ENCODE peak calls at places on chromosomes 16 and 17, in five cellular contexts. Z, H, D, C and T are unnamed samples.

GRCh38 chr16:86298166-86299131 is 211.9 kb upstream of the FOXF1 start:
- DNase-seq in Z (no peak), H (no peak), D (no peak), C (peak), T (no peak)

GRCh38 chr17:47720754-47721533 is 12.1 kb upstream of the TBX21 start:
- DNase-seq in Z (no peak), H (no peak), D (no peak), C (peak), T (no peak)

GRCh38 chr17:48483471-48484131 is 47.2 kb downstream of the HOXB1 start:
- DNase-seq in Z (no peak), H (peak), D (no peak), C (no peak), T (no peak)

GRCh38 chr16:71915350-71915749 is 20.0 kb downstream of the IST1 start:
- DNase-seq in Z (no peak), H (no peak), D (no peak), C (no peak), T (no peak)

GRCh38 chr17:48153711-48154642 is 46.4 kb downstream of the SNX11 start:
- DNase-seq in Z (no peak), H (peak), D (no peak), C (peak), T (no peak)

GRCh38 chr17:21177401-21177800 is 36.6 kb downstream of the TMEM11 start:
- DNase-seq in Z (no peak), H (no peak), D (no peak), C (no peak), T (peak)

GRCh38 chr17:10198509-10199249 is at the start of gene GAS7:
- DNase-seq in Z (peak), H (no peak), D (no peak), C (peak), T (no peak)

GRCh38 chr17:21078056-21078825 is 35.4 kb upstream of the USP22 start:
- DNase-seq in Z (no peak), H (no peak), D (no peak), C (no peak), T (no peak)

GRCh38 chr17:27236710-27237315 is 57.1 kb upstream of the WSB1 start:
- DNase-seq in Z (peak), H (peak), D (no peak), C (peak), T (no peak)

GRCh38 chr17:15398291-15398690 is 56.9 kb upstream of the TEKT3 start:
- DNase-seq in Z (no peak), H (no peak), D (no peak), C (no peak), T (no peak)

GRCh38 chr17:79667121-79667715 is 56.4 kb upstream of the RBFOX3 start:
- DNase-seq in Z (no peak), H (no peak), D (no peak), C (no peak), T (no peak)

GRCh38 chr17:16486373-16487250 is 5.4 kb downstream of the LRRC75A start:
- DNase-seq in Z (peak), H (peak), D (peak), C (peak), T (no peak)

GRCh38 chr16:85561248-85562101 is 51.6 kb upstream of the GSE1 start:
- DNase-seq in Z (no peak), H (no peak), D (no peak), C (no peak), T (no peak)

GRCh38 chr17:82092995-82093751 is 4.9 kb downstream of the FASN start:
- DNase-seq in Z (peak), H (no peak), D (no peak), C (no peak), T (no peak)

GRCh38 chr16:4081577-4082021 is 34.6 kb downstream of the ADCY9 start:
- DNase-seq in Z (no peak), H (no peak), D (no peak), C (peak), T (no peak)

GRCh38 chr16:59330030-59330670 is 596.0 kb upstream of the GOT2 start:
- DNase-seq in Z (no peak), H (no peak), D (no peak), C (peak), T (no peak)

GRCh38 chr16:83713597-83713996 is 94.2 kb upstream of the HSBP1 start:
- DNase-seq in Z (no peak), H (no peak), D (no peak), C (no peak), T (no peak)

GRCh38 chr17:9241371-9241712 is 220.0 kb downstream of the NTN1 start:
- DNase-seq in Z (peak), H (no peak), D (no peak), C (no peak), T (no peak)

GRCh38 chr16:77553130-77553529 is 118.3 kb upstream of the ADAMTS18 start:
- DNase-seq in Z (no peak), H (no peak), D (no peak), C (no peak), T (no peak)

GRCh38 chr17:6479626-6480324 is 35.5 kb downstream of the PIMREG start:
- DNase-seq in Z (no peak), H (no peak), D (no peak), C (peak), T (no peak)

DNA sequence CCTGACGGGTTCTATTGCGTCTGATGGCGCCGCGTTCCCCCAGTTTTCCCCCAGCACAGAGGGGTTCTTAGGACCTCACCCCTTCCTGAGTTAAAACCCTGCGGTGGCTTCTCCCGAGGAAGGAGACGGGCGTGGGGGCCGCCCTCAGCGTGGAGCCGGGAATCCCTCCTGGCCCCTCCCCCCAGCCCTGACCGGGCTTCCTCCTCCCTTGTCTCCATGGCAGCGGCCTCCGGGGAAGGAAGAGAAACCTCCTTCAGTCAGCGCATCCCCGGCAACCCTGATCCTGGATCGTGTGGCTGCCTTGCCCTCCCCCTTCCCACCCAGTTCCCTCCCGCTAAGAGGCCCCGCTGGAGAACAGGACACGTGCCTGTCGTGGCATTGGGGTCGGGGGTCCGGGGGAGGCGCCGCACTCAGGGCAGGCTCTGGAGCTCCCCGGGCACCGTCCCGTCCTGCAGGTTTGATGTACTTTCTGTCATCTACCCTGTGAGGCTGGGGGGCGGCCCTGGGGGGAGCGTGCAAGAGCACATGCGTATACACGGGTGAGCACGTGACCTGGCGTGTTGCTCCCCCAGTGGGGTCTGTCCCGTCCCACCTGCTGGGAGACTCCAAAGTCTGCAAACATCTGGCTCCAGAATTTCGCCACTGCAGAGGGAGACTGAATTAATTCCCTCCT is 30.5 kb downstream of the CACNA1H start:
- DNase-seq in Z (peak), H (no peak), D (no peak), C (peak), T (no peak)
- H3K27ac ChIP-seq in Z (no peak), H (no peak), D (no peak), C (no peak), T (peak)

GRCh38 chr16:9225527-9226316 is 134.3 kb downstream of the HAPSTR1 start:
- DNase-seq in Z (no peak), H (no peak), D (no peak), C (peak), T (no peak)
- TF ChIP-seq CTCF in Z (peak), H (no peak), D (no peak), C (peak), T (no peak)

DNA sequence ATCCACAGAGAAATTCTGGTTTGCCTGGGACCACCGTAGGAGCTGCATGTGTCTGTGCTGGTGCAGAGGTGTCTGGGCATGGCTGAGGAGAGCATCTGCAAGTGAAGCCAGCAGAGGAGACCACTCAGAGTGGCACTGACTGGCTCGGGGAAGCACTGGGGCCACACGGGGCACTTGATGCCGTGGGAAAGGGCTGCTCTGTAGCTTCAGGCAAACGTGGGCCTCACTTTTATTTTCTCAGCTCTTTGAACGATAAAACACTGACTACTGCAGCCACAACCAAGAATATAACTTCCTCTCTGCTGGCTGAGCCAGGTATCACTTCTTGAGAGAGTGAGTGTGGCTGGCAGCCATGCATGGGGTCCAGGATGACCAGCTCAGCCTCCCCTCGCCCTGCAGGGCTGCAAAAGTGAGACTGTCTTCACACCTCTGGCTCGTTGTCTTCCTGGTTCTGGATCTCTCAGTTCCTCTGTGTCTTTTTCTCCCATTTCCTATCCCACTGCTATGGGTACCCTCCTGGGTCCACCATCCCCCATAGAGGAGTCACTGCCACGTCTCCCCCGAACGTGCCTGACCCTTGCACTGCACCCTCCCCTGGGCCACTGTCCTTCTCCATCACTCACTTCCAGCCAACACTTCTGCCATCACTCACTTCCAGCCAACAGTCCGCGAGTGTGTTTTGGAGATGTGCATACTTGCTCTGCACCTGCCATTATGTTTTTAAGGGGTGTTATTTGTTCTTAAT is 201.4 kb upstream of the CHMP6 start:
- DNase-seq in Z (no peak), H (no peak), D (no peak), C (no peak), T (peak)
- H3K27ac ChIP-seq in Z (no peak), H (no peak), D (no peak), C (no peak), T (peak)

DNA sequence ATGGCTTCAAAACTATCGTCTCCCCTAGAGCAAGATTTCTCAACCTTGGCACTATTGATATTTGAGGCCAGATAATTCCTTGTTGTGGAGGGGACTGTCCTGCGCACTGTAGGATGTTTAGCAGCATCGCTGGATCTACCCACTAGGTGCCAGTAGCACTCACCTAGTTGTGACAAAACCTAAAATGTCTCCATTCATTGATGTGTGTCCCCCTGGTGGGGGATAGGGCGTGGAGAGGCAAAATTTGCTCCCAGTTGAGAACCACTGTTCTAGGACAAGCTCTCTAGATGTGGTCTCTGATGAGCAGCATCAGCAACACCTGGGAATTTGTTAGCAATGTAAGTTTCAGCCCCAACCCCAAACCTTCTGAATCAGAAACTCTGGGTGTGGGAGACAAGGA is 259.0 kb downstream of the XYLT1 start:
- DNase-seq in Z (no peak), H (no peak), D (no peak), C (peak), T (no peak)
- TF ChIP-seq CTCF in Z (no peak), H (peak), D (no peak), C (peak), T (no peak)

DNA sequence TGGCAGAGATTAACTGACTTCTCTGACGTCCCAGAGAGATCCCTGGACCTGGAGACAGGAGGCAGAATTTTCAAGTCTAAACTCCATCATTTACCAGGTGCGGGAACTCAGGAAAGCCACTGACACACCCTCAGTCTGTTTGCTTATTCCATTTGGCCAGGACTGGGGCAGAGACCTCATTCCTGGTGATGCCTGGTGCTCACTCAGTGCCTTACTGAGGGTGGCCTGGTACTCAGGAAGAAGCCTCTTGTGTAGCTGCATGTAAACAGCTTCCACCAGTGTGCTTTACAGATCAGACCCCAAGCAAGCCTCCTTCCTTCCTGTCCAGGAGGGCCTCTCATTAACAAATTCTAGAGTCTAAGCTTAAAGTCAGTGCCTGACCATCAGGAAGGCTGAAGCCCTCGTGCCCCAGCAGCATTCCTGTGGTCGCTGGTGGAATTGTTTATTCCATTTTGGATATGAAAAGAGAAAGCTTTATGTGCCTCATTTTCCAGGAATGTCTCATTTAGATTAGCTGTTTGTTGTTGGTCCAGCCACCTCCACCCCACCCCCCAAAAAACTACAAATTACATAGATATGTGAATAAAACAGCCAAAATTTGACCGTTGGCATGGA is 236.1 kb upstream of the CDH5 start:
- DNase-seq in Z (no peak), H (no peak), D (no peak), C (no peak), T (no peak)
- H3K27ac ChIP-seq in Z (no peak), H (no peak), D (peak), C (no peak), T (peak)

GRCh38 chr16:3017262-3017805 is 649 bp downstream of the CLDN6 start:
- DNase-seq in Z (no peak), H (no peak), D (no peak), C (peak), T (no peak)

GRCh38 chr16:3020247-3020603 is at the start of gene TNFRSF12A:
- DNase-seq in Z (peak), H (peak), D (no peak), C (peak), T (peak)

GRCh38 chr16:3019594-3020246 is 448 bp upstream of the TNFRSF12A start:
- DNase-seq in Z (no peak), H (no peak), D (no peak), C (no peak), T (no peak)

GRCh38 chr16:3015865-3016521 is 2.0 kb downstream of the CLDN6 start:
- DNase-seq in Z (no peak), H (no peak), D (no peak), C (no peak), T (no peak)

GRCh38 chr16:3017806-3018506 is at the start of gene CLDN6:
- DNase-seq in Z (no peak), H (no peak), D (no peak), C (peak), T (no peak)
- TF ChIP-seq CTCF in Z (no peak), H (peak), D (no peak), C (peak), T (no peak)

GRCh38 chr17:77366558-77367245 is 225.9 kb downstream of the SEC14L1 start:
- DNase-seq in Z (no peak), H (peak), D (no peak), C (no peak), T (peak)

GRCh38 chr17:77364941-77365583 is 224.3 kb downstream of the SEC14L1 start:
- DNase-seq in Z (no peak), H (no peak), D (no peak), C (no peak), T (no peak)

GRCh38 chr17:77364381-77364911 is 223.7 kb downstream of the SEC14L1 start:
- DNase-seq in Z (no peak), H (no peak), D (no peak), C (no peak), T (peak)

GRCh38 chr17:77366206-77366557 is 225.4 kb downstream of the SEC14L1 start:
- DNase-seq in Z (no peak), H (peak), D (no peak), C (no peak), T (no peak)

DNA sequence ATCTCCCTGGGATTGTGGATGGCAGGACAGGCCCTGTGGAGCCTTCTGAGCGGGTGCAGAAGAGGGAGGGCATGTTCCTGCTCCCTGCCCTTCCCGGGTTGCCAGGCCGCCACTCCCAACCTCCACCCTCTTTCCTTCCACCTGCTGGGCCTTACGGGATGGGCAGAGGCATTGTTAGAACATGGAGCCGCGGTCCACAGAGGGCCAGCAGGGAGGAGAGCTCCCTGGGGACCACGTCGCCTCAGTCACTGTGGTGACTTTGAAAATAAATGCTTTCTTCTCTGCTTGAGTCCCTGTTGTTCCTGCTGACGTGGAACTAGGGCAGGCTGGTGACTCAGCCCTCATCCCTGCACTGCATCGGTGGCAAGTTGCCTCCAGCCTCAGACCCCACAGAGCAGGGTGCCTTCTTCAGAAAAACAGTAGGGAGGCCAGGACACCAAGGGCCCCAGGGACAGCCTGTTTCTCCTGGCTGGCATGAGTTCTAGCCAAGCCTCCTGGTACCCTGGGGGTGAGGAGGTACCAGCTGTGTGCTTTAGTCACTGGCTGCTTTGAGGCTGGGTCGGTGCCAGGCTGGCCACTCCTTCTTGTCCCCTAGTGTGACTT is 224.9 kb downstream of the SEC14L1 start:
- DNase-seq in Z (peak), H (peak), D (peak), C (no peak), T (peak)
- H3K27ac ChIP-seq in Z (peak), H (peak), D (peak), C (no peak), T (peak)